ENCODE peak calls at places on chromosomes 11 and 22, in eight cellular contexts. N is stomach, S is endothelial cell of umbilical vein, I is HCT116, U is sigmoid colon, W is spleen, E is K562, F is GM23338. M is an unnamed sample. For H3K4me1, the result is how much of the 10 kb centered on the place peaks cover.

GRCh38 chr11:70462818-70463477 is 64.6 kb downstream of the CTTN start:
- DNase-seq in U (no peak), S (no peak), W (no peak), F (no peak), N (no peak), E (peak), I (no peak), M (no peak)

GRCh38 chr11:62689421-62690183 is at the start of gene LRRN4CL:
- DNase-seq in F (no peak), U (peak), W (no peak), I (no peak), E (no peak), S (no peak), N (peak), M (peak)

GRCh38 chr11:119626910-119627305 is 102.1 kb downstream of the NECTIN1 start:
- DNase-seq in S (no peak), F (no peak), U (peak), N (no peak), E (no peak), I (no peak), W (no peak), M (no peak)

GRCh38 chr22:36687516-36687915 is 16.0 kb downstream of the CACNG2 start:
- DNase-seq in F (no peak), E (no peak), U (no peak), I (no peak), W (no peak), S (no peak), N (no peak), M (no peak)

GRCh38 chr22:28813772-28814518 is 13.6 kb upstream of the XBP1 start:
- DNase-seq in F (no peak), S (no peak), W (peak), U (peak), N (peak), E (no peak), I (no peak), M (no peak)

GRCh38 chr11:73464347-73464746 is 88.1 kb downstream of the RELT start:
- DNase-seq in U (no peak), W (no peak), S (no peak), N (no peak), E (no peak), F (peak), I (no peak), M (no peak)

GRCh38 chr11:46890665-46891064 is 27.7 kb downstream of the LRP4 start:
- DNase-seq in F (no peak), N (no peak), U (no peak), I (no peak), W (no peak), S (no peak), E (no peak), M (no peak)

GRCh38 chr11:112822478-112823274 is 138.5 kb upstream of the NCAM1 start:
- DNase-seq in E (no peak), S (no peak), U (no peak), N (peak), I (no peak), W (no peak), F (peak), M (no peak)

GRCh38 chr11:114237321-114238280 is 58.6 kb upstream of the NNMT start:
- DNase-seq in E (no peak), I (no peak), F (no peak), N (no peak), U (no peak), W (peak), S (no peak), M (no peak)

GRCh38 chr11:105046898-105047579 is 1.9 kb upstream of the CARD16 start:
- DNase-seq in I (no peak), S (peak), E (no peak), N (no peak), W (no peak), U (peak), F (peak), M (no peak)

GRCh38 chr22:21000215-21000986 is 1.5 kb downstream of the THAP7 start:
- DNase-seq in I (no peak), U (no peak), F (no peak), E (peak), S (no peak), W (peak), N (no peak), M (no peak)

GRCh38 chr22:24706732-24707476 is 67.6 kb downstream of the PIWIL3 start:
- DNase-seq in S (no peak), E (no peak), I (no peak), U (no peak), W (no peak), N (no peak), F (no peak), M (no peak)

GRCh38 chr11:116207349-116207748 is 565.4 kb downstream of the BUD13 start:
- DNase-seq in S (no peak), I (no peak), E (no peak), W (no peak), U (no peak), F (no peak), N (no peak), M (no peak)

GRCh38 chr11:128407962-128408361 is 179.4 kb downstream of the ETS1 start:
- DNase-seq in W (no peak), E (no peak), U (no peak), F (no peak), I (no peak), N (no peak), S (no peak), M (no peak)

GRCh38 chr11:111637885-111638284 is 35.6 kb downstream of the SIK2 start:
- DNase-seq in N (no peak), W (no peak), E (no peak), U (no peak), S (no peak), I (no peak), F (peak), M (no peak)

GRCh38 chr11:8403310-8403709 is 139.6 kb upstream of the LMO1 start:
- DNase-seq in U (no peak), E (no peak), N (no peak), F (no peak), I (no peak), W (no peak), S (peak), M (no peak)

GRCh38 chr22:48578138-48579034 is 1249.3 kb downstream of the BRD1 start:
- DNase-seq in I (no peak), W (no peak), S (no peak), F (no peak), U (no peak), N (no peak), E (no peak), M (no peak)

GRCh38 chr22:48098936-48099245 is 1336.4 kb downstream of the TBC1D22A start:
- DNase-seq in F (no peak), W (peak), N (no peak), E (no peak), U (peak), I (no peak), S (no peak), M (no peak)

GRCh38 chr22:17266261-17266971 is 47.2 kb upstream of the ADA2 start:
- DNase-seq in S (no peak), I (no peak), U (no peak), W (no peak), F (peak), N (no peak), E (no peak), M (no peak)

GRCh38 chr11:44833869-44834452 is 107.2 kb downstream of the TSPAN18 start:
- DNase-seq in I (no peak), U (no peak), N (no peak), F (peak), E (no peak), W (no peak), S (no peak), M (no peak)

GRCh38 chr11:63843042-63843441 is 4.1 kb downstream of the MARK2 start:
- DNase-seq in F (no peak), W (no peak), S (no peak), I (no peak), E (no peak), N (peak), U (no peak), M (no peak)

GRCh38 chr22:19178659-19179471 is at the start of gene SLC25A1:
- DNase-seq in E (peak), S (peak), U (peak), N (peak), F (peak), W (peak), I (peak), M (peak)
- TF ChIP-seq POLR2AphosphoS5 in E (no peak), S (no peak), U (peak), N (peak), F (peak), W (peak), I (peak), M (peak)

GRCh38 chr22:50739279-50739691 is 1.3 kb downstream of the ACR start:
- DNase-seq in N (peak), F (no peak), I (no peak), S (no peak), W (peak), U (no peak), E (no peak), M (no peak)
- H3K27ac ChIP-seq in N (no peak), F (no peak), I (no peak), S (no peak), W (no peak), U (no peak), E (no peak), M (no peak)

DNA sequence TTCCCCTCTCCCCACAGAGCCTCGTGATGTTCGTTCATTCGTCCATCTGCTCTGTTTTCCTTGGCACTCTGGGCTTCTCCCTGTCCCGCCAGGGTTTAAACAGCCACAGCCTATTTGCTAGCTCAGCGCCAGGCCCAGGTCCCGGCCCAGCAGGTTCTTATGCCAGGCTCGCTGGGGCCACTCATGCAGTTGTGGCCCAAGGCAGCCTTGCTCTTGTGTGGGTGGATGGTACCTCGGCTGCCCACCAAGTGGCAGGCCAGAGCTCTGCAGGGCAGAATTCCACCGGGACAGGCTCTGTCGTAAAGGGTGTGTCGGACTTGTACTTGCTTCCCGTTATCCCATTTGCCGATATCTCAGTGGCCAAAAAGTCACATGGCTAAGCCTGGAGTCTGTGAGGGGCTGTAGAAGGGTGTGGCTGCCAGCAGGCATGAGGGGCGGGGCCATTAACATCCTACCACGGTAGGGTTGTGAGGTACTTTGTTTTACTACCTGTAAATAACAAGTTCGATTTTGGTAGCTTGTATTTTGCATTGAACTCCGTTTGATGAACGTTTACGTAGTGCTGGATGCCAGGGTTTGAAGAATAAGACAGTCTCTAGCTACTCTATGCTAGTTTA is 7.9 kb downstream of the FAM118A start:
- DNase-seq in E (no peak), F (peak), W (no peak), U (peak), I (no peak), N (peak), S (peak), M (no peak)
- H3K4me1 ChIP-seq in E (under half), F (under half), W (under half), U (under half), I (under half), N (under half), S (under half), M (under half)

GRCh38 chr11:96303067-96303466 is 39.9 kb downstream of the MAML2 start:
- DNase-seq in U (no peak), E (no peak), S (peak), F (no peak), N (no peak), W (no peak), I (no peak), M (no peak)
- TF ChIP-seq POLR2AphosphoS5 in U (no peak), E (no peak), S (peak), F (no peak), N (no peak), W (no peak), I (no peak), M (no peak)

GRCh38 chr11:34603129-34604001 is 17.5 kb upstream of the EHF start:
- DNase-seq in E (peak), W (no peak), U (no peak), N (no peak), F (no peak), S (no peak), I (no peak), M (no peak)
- H3K27ac ChIP-seq in E (peak), W (no peak), U (no peak), N (peak), F (no peak), S (no peak), I (peak), M (no peak)

M was measured in esophagus muscularis mucosa.